ENCODE peak calls at places on chromosomes 4 and X, in nine cellular contexts. M is neural progenitor cell, R is heart left ventricle, G is astrocyte of the spinal cord, V is H1, A is AG04450, I is choroid plexus epithelial cell, Z is epithelial cell of esophagus, U is lower leg skin. K is an unnamed sample.

GRCh38 chr4:88734403-88734949 is 36.8 kb upstream of the NAP1L5 start:
- DNase-seq in M (no peak), R (no peak), G (no peak), V (no peak), A (no peak), I (no peak), Z (no peak), U (no peak), K (no peak)

GRCh38 chrX:33142331-33142730 is 69.0 kb downstream of the DMD start:
- DNase-seq in M (no peak), R (no peak), G (no peak), V (no peak), A (no peak), I (no peak), Z (no peak), U (no peak), K (no peak)

GRCh38 chr4:30720021-30720655 is at the start of gene PCDH7:
- DNase-seq in M (no peak), R (peak), G (peak), V (no peak), A (no peak), I (peak), Z (peak), U (no peak), K (peak)

GRCh38 chr4:148330161-148330560 is 112.1 kb downstream of the NR3C2 start:
- DNase-seq in M (no peak), R (no peak), G (no peak), V (no peak), A (no peak), I (no peak), Z (no peak), U (no peak), K (no peak)

GRCh38 chr4:4379540-4380087 is 7.3 kb upstream of the NSG1 start:
- DNase-seq in M (no peak), R (no peak), G (no peak), V (no peak), A (no peak), I (no peak), Z (no peak), U (no peak), K (no peak)

GRCh38 chr4:57550143-57550542 is 440.0 kb upstream of the IGFBP7 start:
- DNase-seq in M (no peak), R (no peak), G (no peak), V (no peak), A (no peak), I (no peak), Z (no peak), U (no peak), K (no peak)

GRCh38 chr4:123299212-123299651 is 97.4 kb upstream of the SPRY1 start:
- DNase-seq in M (no peak), R (no peak), G (peak), V (no peak), A (peak), I (peak), Z (peak), U (no peak), K (peak)

GRCh38 chrX:85020216-85020615 is 16.5 kb downstream of the APOOL start:
- DNase-seq in M (no peak), R (no peak), G (no peak), V (no peak), A (no peak), I (no peak), Z (no peak), U (no peak), K (no peak)

GRCh38 chr4:21697583-21697982 is 251.0 kb downstream of the KCNIP4 start:
- DNase-seq in M (peak), R (no peak), G (peak), V (peak), A (no peak), I (peak), Z (peak), U (no peak), K (no peak)

GRCh38 chr4:4394644-4395043 is 7.7 kb downstream of the NSG1 start:
- DNase-seq in M (no peak), R (no peak), G (peak), V (no peak), A (peak), I (peak), Z (peak), U (no peak), K (peak)

GRCh38 chrX:119895843-119896326 is at the start of gene AKAP14:
- DNase-seq in M (no peak), R (no peak), G (no peak), V (no peak), A (no peak), I (peak), Z (no peak), U (no peak), K (no peak)

GRCh38 chr4:139595989-139596679 is 40.1 kb upstream of the SETD7 start:
- DNase-seq in M (no peak), R (no peak), G (no peak), V (no peak), A (no peak), I (peak), Z (peak), U (peak), K (peak)

GRCh38 chr4:2624782-2625548 is 88.5 kb downstream of the FAM193A start:
- DNase-seq in M (no peak), R (no peak), G (no peak), V (no peak), A (no peak), I (no peak), Z (peak), U (peak), K (no peak)

GRCh38 chr4:14908635-14909034 is 93.6 kb upstream of the CPEB2 start:
- DNase-seq in M (no peak), R (no peak), G (peak), V (no peak), A (no peak), I (peak), Z (peak), U (no peak), K (no peak)

GRCh38 chrX:80430826-80431501 is 10.7 kb downstream of the TENT5D start:
- DNase-seq in M (peak), R (no peak), G (no peak), V (no peak), A (no peak), I (no peak), Z (peak), U (no peak), K (peak)

GRCh38 chr4:140078366-140078765 is 75.6 kb downstream of the MAML3 start:
- DNase-seq in M (peak), R (no peak), G (peak), V (no peak), A (no peak), I (peak), Z (no peak), U (no peak), K (peak)

GRCh38 chr4:77190053-77190452 is 33.0 kb downstream of the CCNG2 start:
- DNase-seq in M (no peak), R (no peak), G (no peak), V (no peak), A (no peak), I (peak), Z (peak), U (no peak), K (no peak)

GRCh38 chrX:35442421-35442820 is 355.7 kb upstream of the MAGEB16 start:
- DNase-seq in M (no peak), R (no peak), G (no peak), V (no peak), A (no peak), I (no peak), Z (peak), U (no peak), K (no peak)

GRCh38 chr4:122604146-122604545 is 16.7 kb downstream of the IL21 start:
- DNase-seq in M (no peak), R (no peak), G (no peak), V (no peak), A (no peak), I (no peak), Z (peak), U (no peak), K (no peak)

GRCh38 chr4:3361406-3361805 is 68.6 kb downstream of the RGS12 start:
- DNase-seq in M (no peak), R (no peak), G (no peak), V (no peak), A (no peak), I (no peak), Z (no peak), U (no peak), K (no peak)

GRCh38 chrX:63918611-63919010 is 133.6 kb upstream of the ARHGEF9 start:
- DNase-seq in M (peak), R (no peak), G (peak), V (no peak), A (no peak), I (peak), Z (peak), U (no peak), K (no peak)

GRCh38 chrX:47170861-47171692 is 22.6 kb upstream of the UBA1 start:
- DNase-seq in M (no peak), R (no peak), G (no peak), V (no peak), A (no peak), I (no peak), Z (no peak), U (peak), K (no peak)

GRCh38 chrX:13507893-13508292 is 61.5 kb upstream of the EGFL6 start:
- DNase-seq in M (no peak), R (no peak), G (no peak), V (no peak), A (no peak), I (no peak), Z (no peak), U (no peak), K (no peak)

GRCh38 chrX:111282141-111282540 is 11.9 kb upstream of the CAPN6 start:
- DNase-seq in M (no peak), R (no peak), G (no peak), V (no peak), A (no peak), I (no peak), Z (no peak), U (no peak), K (no peak)

GRCh38 chrX:651922-652775 is 21.6 kb downstream of the SHOX start:
- DNase-seq in M (peak), R (no peak), G (no peak), V (no peak), A (no peak), I (no peak), Z (no peak), U (peak), K (no peak)

GRCh38 chr4:55722132-55722531 is 86.0 kb upstream of the NMU start:
- DNase-seq in M (no peak), R (no peak), G (no peak), V (no peak), A (no peak), I (no peak), Z (no peak), U (no peak), K (no peak)

GRCh38 chr4:106569151-106570029 is 200.8 kb upstream of the GIMD1 start:
- DNase-seq in M (no peak), R (no peak), G (no peak), V (no peak), A (no peak), I (peak), Z (peak), U (peak), K (peak)

GRCh38 chrX:42680651-42681050 is 97.3 kb downstream of the PPP1R2C start:
- DNase-seq in M (peak), R (no peak), G (peak), V (peak), A (no peak), I (peak), Z (peak), U (no peak), K (peak)

GRCh38 chr4:13704020-13704419 is 76.5 kb upstream of the BOD1L1 start:
- DNase-seq in M (no peak), R (no peak), G (no peak), V (no peak), A (no peak), I (no peak), Z (no peak), U (no peak), K (no peak)

DNA sequence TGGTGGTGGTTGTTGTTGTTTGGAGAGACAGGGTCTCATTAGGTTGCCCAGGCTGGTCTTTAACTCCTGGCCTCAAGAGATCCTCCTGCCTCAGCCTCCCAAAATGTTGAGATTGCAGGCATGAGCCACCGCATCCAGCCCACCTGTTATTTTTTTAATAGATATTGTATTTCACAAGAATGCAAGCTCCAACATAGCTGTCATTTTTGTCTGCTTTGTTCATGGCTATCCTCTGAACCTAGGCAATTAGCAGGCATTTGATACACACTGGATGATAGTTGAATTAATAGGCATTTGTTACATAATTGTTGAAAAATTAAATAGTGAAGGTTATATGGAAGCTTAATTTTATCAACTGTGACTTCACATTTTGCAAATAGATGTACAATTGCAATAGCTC is 64.7 kb downstream of the BANK1 start:
- DNase-seq in M (no peak), R (no peak), G (no peak), V (no peak), A (no peak), I (no peak), Z (no peak), U (no peak), K (no peak)
- TF ChIP-seq CTCF in M (no peak), R (no peak), G (no peak), V (no peak), A (no peak), I (no peak), Z (no peak), U (no peak), K (no peak)

GRCh38 chrX:23524467-23524866 is 142.8 kb upstream of the PRDX4 start:
- DNase-seq in M (no peak), R (no peak), G (no peak), V (no peak), A (no peak), I (no peak), Z (no peak), U (no peak), K (no peak)

DNA sequence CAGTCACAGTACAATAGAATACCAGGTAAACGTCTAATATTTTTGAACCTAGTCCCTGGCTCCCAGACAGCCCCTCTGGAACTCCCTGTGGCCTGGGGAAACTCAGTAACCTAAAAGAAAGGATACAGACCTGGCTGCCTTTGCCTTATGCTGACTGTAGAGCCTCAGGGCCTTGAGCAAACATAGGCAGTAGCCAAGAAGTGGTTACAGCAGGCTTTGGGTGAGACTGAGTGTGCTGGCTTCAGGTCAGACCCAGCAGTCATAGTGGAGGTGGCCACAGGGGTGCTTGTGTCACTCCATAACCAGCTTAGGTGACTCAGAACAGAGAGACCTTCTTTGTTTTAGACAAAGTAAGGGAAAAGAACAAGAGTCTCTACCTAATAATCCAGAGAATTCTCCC is 141.8 kb upstream of the PRDX4 start:
- DNase-seq in M (no peak), R (no peak), G (no peak), V (no peak), A (no peak), I (no peak), Z (peak), U (no peak), K (no peak)
- H3K4me3 ChIP-seq in M (no peak), R (no peak), G (no peak), V (no peak), A (no peak), I (no peak), Z (no peak), U (no peak), K (no peak)

GRCh38 chrX:23908219-23909003 is 605 bp downstream of the CXorf58 start:
- DNase-seq in M (no peak), R (no peak), G (no peak), V (no peak), A (no peak), I (no peak), Z (no peak), U (no peak), K (no peak)
- TF ChIP-seq CTCF in M (peak), R (no peak), G (peak), V (peak), A (peak), I (peak), Z (no peak), U (no peak), K (peak)

DNA sequence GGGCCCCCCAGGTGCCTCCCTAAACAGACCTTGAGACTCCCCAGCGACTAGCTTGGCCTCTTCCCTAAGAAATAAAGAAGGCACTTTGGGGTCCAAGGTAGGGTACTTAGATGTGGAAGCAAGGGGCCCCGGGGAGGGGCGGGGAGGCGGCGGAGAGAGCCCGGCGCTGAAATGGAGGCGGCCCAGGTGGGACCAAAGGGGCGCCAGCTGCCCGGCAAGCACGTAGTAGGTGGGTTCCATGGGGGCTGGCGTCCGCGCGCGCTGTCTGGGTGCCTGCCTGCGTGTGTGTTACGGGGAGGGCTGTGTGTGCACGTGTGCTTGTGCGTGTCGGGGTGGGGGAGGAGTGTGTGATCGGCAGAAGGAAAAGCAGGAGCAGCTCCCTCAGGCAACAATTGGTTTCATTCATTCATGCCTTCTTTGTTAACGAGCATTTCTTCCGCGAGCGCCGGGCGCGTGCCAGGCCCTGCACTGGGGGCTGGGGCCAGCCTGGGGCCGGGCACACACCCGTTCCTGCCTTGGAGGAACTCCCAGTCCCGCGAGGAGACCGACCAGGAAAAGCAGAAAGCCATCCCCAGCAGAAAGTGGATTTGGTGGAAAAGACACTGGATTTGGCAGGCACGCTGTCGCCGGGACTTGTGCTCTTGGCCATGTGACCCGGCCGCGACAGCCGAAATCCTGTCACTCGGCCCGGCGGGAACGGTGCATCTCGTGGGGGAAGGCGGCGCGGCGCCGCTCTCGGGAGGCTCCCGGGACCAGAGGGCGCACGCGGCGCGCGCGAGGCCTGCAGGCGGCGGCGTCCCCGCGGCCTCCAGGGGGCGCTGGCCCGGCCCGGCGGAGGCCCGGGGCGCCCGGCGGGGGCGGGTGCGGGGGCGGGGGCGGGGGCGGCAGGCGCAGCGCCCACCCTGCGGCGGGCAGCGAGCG is 3.3 kb upstream of the DUSP9 start:
- DNase-seq in M (peak), R (peak), G (no peak), V (no peak), A (no peak), I (no peak), Z (peak), U (peak), K (no peak)
- H3K4me3 ChIP-seq in M (peak), R (no peak), G (no peak), V (peak), A (no peak), I (no peak), Z (peak), U (no peak), K (peak)